ENCODE peak calls at places on chromosomes 7 and 10, in five cellular contexts. One of them, this sample, is unnamed.

GRCh38 chr10:72332423-72333110 is 22.2 kb downstream of the DNAJB12 start:
- DNase-seq in activated CD8-positive, alpha-beta memory T cell treated with anti-CD3 and anti-CD28 coated beads for 4 hours: no peak
- DNase-seq in RWPE1: no peak
- DNase-seq in stimulated activated CD4-positive, alpha-beta T cell treated with anti-CD3 and anti-CD28 coated beads, Interleukin-4, amount 100 ng/mL, for 1 hour: no peak
- DNase-seq in skeletal muscle cell: no peak
- DNase-seq in this sample: no peak

GRCh38 chr7:5780801-5781496 is 514 bp downstream of the RNF216 start:
- DNase-seq in activated CD8-positive, alpha-beta memory T cell treated with anti-CD3 and anti-CD28 coated beads for 4 hours: no peak
- DNase-seq in RWPE1: peak
- DNase-seq in stimulated activated CD4-positive, alpha-beta T cell treated with anti-CD3 and anti-CD28 coated beads, Interleukin-4, amount 100 ng/mL, for 1 hour: peak
- DNase-seq in skeletal muscle cell: no peak
- DNase-seq in this sample: peak

GRCh38 chr7:30252885-30253795 is 31.3 kb upstream of the ZNRF2 start:
- DNase-seq in activated CD8-positive, alpha-beta memory T cell treated with anti-CD3 and anti-CD28 coated beads for 4 hours: no peak
- DNase-seq in RWPE1: no peak
- DNase-seq in stimulated activated CD4-positive, alpha-beta T cell treated with anti-CD3 and anti-CD28 coated beads, Interleukin-4, amount 100 ng/mL, for 1 hour: no peak
- DNase-seq in skeletal muscle cell: no peak
- DNase-seq in this sample: peak

GRCh38 chr7:129968592-129969383 is 16.0 kb upstream of the UBE2H start:
- DNase-seq in activated CD8-positive, alpha-beta memory T cell treated with anti-CD3 and anti-CD28 coated beads for 4 hours: no peak
- DNase-seq in RWPE1: no peak
- DNase-seq in stimulated activated CD4-positive, alpha-beta T cell treated with anti-CD3 and anti-CD28 coated beads, Interleukin-4, amount 100 ng/mL, for 1 hour: no peak
- DNase-seq in skeletal muscle cell: no peak
- DNase-seq in this sample: no peak

GRCh38 chr10:58064714-58065528 is 202.8 kb downstream of the IPMK start:
- DNase-seq in activated CD8-positive, alpha-beta memory T cell treated with anti-CD3 and anti-CD28 coated beads for 4 hours: no peak
- DNase-seq in RWPE1: peak
- DNase-seq in stimulated activated CD4-positive, alpha-beta T cell treated with anti-CD3 and anti-CD28 coated beads, Interleukin-4, amount 100 ng/mL, for 1 hour: no peak
- DNase-seq in skeletal muscle cell: peak
- DNase-seq in this sample: peak

GRCh38 chr10:103780242-103781149 is 74.9 kb downstream of the SH3PXD2A start:
- DNase-seq in activated CD8-positive, alpha-beta memory T cell treated with anti-CD3 and anti-CD28 coated beads for 4 hours: no peak
- DNase-seq in RWPE1: no peak
- DNase-seq in stimulated activated CD4-positive, alpha-beta T cell treated with anti-CD3 and anti-CD28 coated beads, Interleukin-4, amount 100 ng/mL, for 1 hour: no peak
- DNase-seq in skeletal muscle cell: no peak
- DNase-seq in this sample: no peak

GRCh38 chr7:122846591-122846990 is 39.7 kb downstream of the CADPS2 start:
- DNase-seq in activated CD8-positive, alpha-beta memory T cell treated with anti-CD3 and anti-CD28 coated beads for 4 hours: no peak
- DNase-seq in RWPE1: no peak
- DNase-seq in stimulated activated CD4-positive, alpha-beta T cell treated with anti-CD3 and anti-CD28 coated beads, Interleukin-4, amount 100 ng/mL, for 1 hour: no peak
- DNase-seq in skeletal muscle cell: no peak
- DNase-seq in this sample: no peak

GRCh38 chr7:105672820-105673219 is 91.5 kb upstream of the EFCAB10 start:
- DNase-seq in activated CD8-positive, alpha-beta memory T cell treated with anti-CD3 and anti-CD28 coated beads for 4 hours: no peak
- DNase-seq in RWPE1: no peak
- DNase-seq in stimulated activated CD4-positive, alpha-beta T cell treated with anti-CD3 and anti-CD28 coated beads, Interleukin-4, amount 100 ng/mL, for 1 hour: no peak
- DNase-seq in skeletal muscle cell: no peak
- DNase-seq in this sample: no peak

GRCh38 chr7:90424720-90425119 is 21.5 kb downstream of the CLDN12 start:
- DNase-seq in activated CD8-positive, alpha-beta memory T cell treated with anti-CD3 and anti-CD28 coated beads for 4 hours: no peak
- DNase-seq in RWPE1: no peak
- DNase-seq in stimulated activated CD4-positive, alpha-beta T cell treated with anti-CD3 and anti-CD28 coated beads, Interleukin-4, amount 100 ng/mL, for 1 hour: no peak
- DNase-seq in skeletal muscle cell: no peak
- DNase-seq in this sample: no peak

GRCh38 chr7:89064831-89065230 is 269.3 kb upstream of the TEX47 start:
- DNase-seq in activated CD8-positive, alpha-beta memory T cell treated with anti-CD3 and anti-CD28 coated beads for 4 hours: no peak
- DNase-seq in RWPE1: no peak
- DNase-seq in stimulated activated CD4-positive, alpha-beta T cell treated with anti-CD3 and anti-CD28 coated beads, Interleukin-4, amount 100 ng/mL, for 1 hour: no peak
- DNase-seq in skeletal muscle cell: no peak
- DNase-seq in this sample: no peak

GRCh38 chr7:148042935-148043334 is 547.6 kb upstream of the C7orf33 start:
- DNase-seq in activated CD8-positive, alpha-beta memory T cell treated with anti-CD3 and anti-CD28 coated beads for 4 hours: no peak
- DNase-seq in RWPE1: no peak
- DNase-seq in stimulated activated CD4-positive, alpha-beta T cell treated with anti-CD3 and anti-CD28 coated beads, Interleukin-4, amount 100 ng/mL, for 1 hour: no peak
- DNase-seq in skeletal muscle cell: no peak
- DNase-seq in this sample: no peak